ENCODE peak calls at places on chromosomes 13 and 19, in seven cellular contexts. M, L, E, J, Y, U and W are unnamed samples.

GRCh38 chr19:4896372-4896771 is 6.3 kb downstream of the ARRDC5 start:
- DNase-seq in M (no peak), L (no peak), E (no peak), J (peak), Y (no peak), U (no peak), W (no peak)

GRCh38 chr13:113411216-113412023 is 41.9 kb downstream of the ADPRHL1 start:
- DNase-seq in M (peak), L (no peak), E (no peak), J (no peak), Y (no peak), U (no peak), W (no peak)

GRCh38 chr13:82993417-82993816 is 888.9 kb downstream of the SLITRK1 start:
- DNase-seq in M (no peak), L (no peak), E (no peak), J (no peak), Y (no peak), U (no peak), W (no peak)

GRCh38 chr13:113746143-113746525 is 12.9 kb upstream of the TMEM255B start:
- DNase-seq in M (no peak), L (no peak), E (no peak), J (no peak), Y (no peak), U (no peak), W (no peak)

GRCh38 chr19:16190736-16191135 is 5.5 kb downstream of the FAM32A start:
- DNase-seq in M (no peak), L (no peak), E (no peak), J (no peak), Y (no peak), U (no peak), W (no peak)

GRCh38 chr19:31338069-31338767 is 11.0 kb downstream of the TSHZ3 start:
- DNase-seq in M (peak), L (no peak), E (peak), J (peak), Y (no peak), U (no peak), W (peak)

GRCh38 chr19:35708391-35708790 is 4.0 kb downstream of the ZBTB32 start:
- DNase-seq in M (no peak), L (no peak), E (no peak), J (no peak), Y (no peak), U (no peak), W (no peak)

GRCh38 chr13:74452176-74452575 is 318.0 kb upstream of the KLF12 start:
- DNase-seq in M (no peak), L (no peak), E (no peak), J (no peak), Y (no peak), U (no peak), W (no peak)

GRCh38 chr19:28932446-28932845 is 280.5 kb downstream of the UQCRFS1 start:
- DNase-seq in M (no peak), L (no peak), E (no peak), J (no peak), Y (no peak), U (no peak), W (no peak)

GRCh38 chr19:11204943-11205349 is 7.6 kb upstream of the KANK2 start:
- DNase-seq in M (peak), L (no peak), E (no peak), J (no peak), Y (no peak), U (no peak), W (no peak)

GRCh38 chr19:20471441-20471840 is 94.1 kb downstream of the ZNF737 start:
- DNase-seq in M (no peak), L (no peak), E (no peak), J (no peak), Y (no peak), U (no peak), W (no peak)

GRCh38 chr19:50720181-50720920 is 749 bp upstream of the SHANK1 start:
- DNase-seq in M (no peak), L (no peak), E (no peak), J (peak), Y (no peak), U (no peak), W (peak)

GRCh38 chr13:46202188-46202795 is 9.4 kb upstream of the LRRC63 start:
- DNase-seq in M (no peak), L (no peak), E (no peak), J (no peak), Y (no peak), U (no peak), W (no peak)

GRCh38 chr13:40026174-40026585 is 370.7 kb downstream of the COG6 start:
- DNase-seq in M (no peak), L (peak), E (no peak), J (no peak), Y (peak), U (peak), W (no peak)

GRCh38 chr19:47761566-47761965 is 16.2 kb downstream of the NOP53 start:
- DNase-seq in M (no peak), L (no peak), E (no peak), J (no peak), Y (no peak), U (no peak), W (no peak)

GRCh38 chr13:60351326-60351725 is 45.7 kb upstream of the TDRD3 start:
- DNase-seq in M (no peak), L (no peak), E (no peak), J (peak), Y (no peak), U (no peak), W (no peak)

GRCh38 chr19:13132471-13133166 is 14.6 kb downstream of the NACC1 start:
- DNase-seq in M (no peak), L (no peak), E (no peak), J (no peak), Y (no peak), U (peak), W (no peak)

GRCh38 chr13:96075953-96076543 is 13.9 kb upstream of the HS6ST3 start:
- DNase-seq in M (no peak), L (no peak), E (no peak), J (peak), Y (no peak), U (no peak), W (no peak)

GRCh38 chr13:32316476-32316875 is 1.2 kb downstream of the BRCA2 start:
- DNase-seq in M (no peak), L (no peak), E (no peak), J (no peak), Y (no peak), U (no peak), W (no peak)

GRCh38 chr13:112996671-112997091 is 27.7 kb downstream of the MCF2L start:
- DNase-seq in M (no peak), L (no peak), E (no peak), J (no peak), Y (no peak), U (no peak), W (no peak)

GRCh38 chr19:7578127-7578526 is 17.5 kb upstream of the CAMSAP3 start:
- DNase-seq in M (no peak), L (no peak), E (no peak), J (no peak), Y (no peak), U (no peak), W (no peak)

GRCh38 chr19:33784432-33784831 is 12.2 kb upstream of the KCTD15 start:
- DNase-seq in M (no peak), L (no peak), E (no peak), J (no peak), Y (no peak), U (no peak), W (no peak)

GRCh38 chr19:40599331-40600085 is 1.7 kb upstream of the LTBP4 start:
- DNase-seq in M (no peak), L (no peak), E (no peak), J (no peak), Y (no peak), U (no peak), W (no peak)

GRCh38 chr19:52307275-52307674 is 10.3 kb downstream of the ZNF480 start:
- DNase-seq in M (no peak), L (peak), E (peak), J (no peak), Y (no peak), U (no peak), W (peak)

GRCh38 chr19:10069046-10069445 is 17.1 kb upstream of the SHFL start:
- DNase-seq in M (no peak), L (no peak), E (no peak), J (no peak), Y (no peak), U (no peak), W (no peak)

GRCh38 chr19:32253683-32254020 is 91.8 kb upstream of the ZNF507 start:
- DNase-seq in M (no peak), L (no peak), E (no peak), J (no peak), Y (no peak), U (no peak), W (no peak)

GRCh38 chr13:27470042-27470830 is 19.9 kb upstream of the MTIF3 start:
- DNase-seq in M (no peak), L (no peak), E (no peak), J (no peak), Y (no peak), U (no peak), W (no peak)

GRCh38 chr13:34076319-34076718 is 258.4 kb downstream of the RFC3 start:
- DNase-seq in M (no peak), L (no peak), E (no peak), J (no peak), Y (no peak), U (no peak), W (no peak)

GRCh38 chr19:17685451-17686026 is 2.6 kb downstream of the UNC13A start:
- DNase-seq in M (no peak), L (no peak), E (peak), J (no peak), Y (no peak), U (no peak), W (no peak)